ENCODE peak calls at places on chromosomes 1 and 21, in five cellular contexts. One of them, this sample, is unnamed.

GRCh38 chr1:55155522-55155921 is 59.6 kb downstream of the USP24 start:
- DNase-seq in glutamatergic neuron: no peak
- DNase-seq in EH: peak
- DNase-seq in T47D: peak
- DNase-seq in neural progenitor cell: peak
- DNase-seq in this sample: peak

GRCh38 chr1:53316058-53316741 is 11.7 kb downstream of the LRP8 start:
- DNase-seq in glutamatergic neuron: peak
- DNase-seq in EH: peak
- DNase-seq in T47D: no peak
- DNase-seq in neural progenitor cell: peak
- DNase-seq in this sample: no peak

GRCh38 chr1:113784104-113784779 is 25.0 kb upstream of the PHTF1 start:
- DNase-seq in glutamatergic neuron: no peak
- DNase-seq in EH: peak
- DNase-seq in T47D: no peak
- DNase-seq in neural progenitor cell: no peak
- DNase-seq in this sample: no peak

GRCh38 chr1:25754421-25755195 is 45.4 kb upstream of the SELENON start:
- DNase-seq in glutamatergic neuron: no peak
- DNase-seq in EH: no peak
- DNase-seq in T47D: no peak
- DNase-seq in neural progenitor cell: peak
- DNase-seq in this sample: no peak

GRCh38 chr1:194102607-194103006 is 916.2 kb upstream of the B3GALT2 start:
- DNase-seq in glutamatergic neuron: no peak
- DNase-seq in EH: peak
- DNase-seq in T47D: peak
- DNase-seq in neural progenitor cell: peak
- DNase-seq in this sample: no peak

GRCh38 chr1:159141584-159142518 is 29.6 kb upstream of the CADM3 start:
- DNase-seq in glutamatergic neuron: peak
- DNase-seq in EH: peak
- DNase-seq in T47D: peak
- DNase-seq in neural progenitor cell: peak
- DNase-seq in this sample: peak

GRCh38 chr1:208631516-208631915 is 387.3 kb upstream of the PLXNA2 start:
- DNase-seq in glutamatergic neuron: no peak
- DNase-seq in EH: no peak
- DNase-seq in T47D: no peak
- DNase-seq in neural progenitor cell: peak
- DNase-seq in this sample: peak

GRCh38 chr1:247273013-247273412 is 17.1 kb downstream of the VN1R5 start:
- DNase-seq in glutamatergic neuron: no peak
- DNase-seq in EH: no peak
- DNase-seq in T47D: no peak
- DNase-seq in neural progenitor cell: no peak
- DNase-seq in this sample: no peak

GRCh38 chr1:168689726-168690602 is 39.0 kb downstream of the DPT start:
- DNase-seq in glutamatergic neuron: no peak
- DNase-seq in EH: no peak
- DNase-seq in T47D: no peak
- DNase-seq in neural progenitor cell: no peak
- DNase-seq in this sample: peak

GRCh38 chr1:7526196-7526866 is 244.8 kb upstream of the VAMP3 start:
- DNase-seq in glutamatergic neuron: peak
- DNase-seq in EH: peak
- DNase-seq in T47D: no peak
- DNase-seq in neural progenitor cell: no peak
- DNase-seq in this sample: no peak

GRCh38 chr1:54246097-54246721 is 46.2 kb downstream of the MRPL37 start:
- DNase-seq in glutamatergic neuron: no peak
- DNase-seq in EH: no peak
- DNase-seq in T47D: no peak
- DNase-seq in neural progenitor cell: peak
- DNase-seq in this sample: no peak

GRCh38 chr1:159879977-159880376 is 17.5 kb upstream of the VSIG8 start:
- DNase-seq in glutamatergic neuron: no peak
- DNase-seq in EH: peak
- DNase-seq in T47D: no peak
- DNase-seq in neural progenitor cell: no peak
- DNase-seq in this sample: no peak

GRCh38 chr21:15051652-15052554 is 12.9 kb downstream of the NRIP1 start:
- DNase-seq in glutamatergic neuron: no peak
- DNase-seq in EH: peak
- DNase-seq in T47D: no peak
- DNase-seq in neural progenitor cell: no peak
- DNase-seq in this sample: no peak

GRCh38 chr1:45512641-45513054 is 9.0 kb downstream of the PRDX1 start:
- DNase-seq in glutamatergic neuron: peak
- DNase-seq in EH: peak
- DNase-seq in T47D: peak
- DNase-seq in neural progenitor cell: peak
- DNase-seq in this sample: peak

GRCh38 chr1:41516168-41516961 is 31.9 kb upstream of the EDN2 start:
- DNase-seq in glutamatergic neuron: peak
- DNase-seq in EH: peak
- DNase-seq in T47D: peak
- DNase-seq in neural progenitor cell: peak
- DNase-seq in this sample: peak

GRCh38 chr1:238466459-238466858 is 575.7 kb upstream of the ZP4 start:
- DNase-seq in glutamatergic neuron: no peak
- DNase-seq in EH: peak
- DNase-seq in T47D: no peak
- DNase-seq in neural progenitor cell: no peak
- DNase-seq in this sample: no peak

GRCh38 chr1:18760156-18760555 is 99.3 kb downstream of the TAS1R2 start:
- DNase-seq in glutamatergic neuron: no peak
- DNase-seq in EH: no peak
- DNase-seq in T47D: no peak
- DNase-seq in neural progenitor cell: no peak
- DNase-seq in this sample: no peak

GRCh38 chr1:25021586-25022215 is 91.6 kb upstream of the RUNX3 start:
- DNase-seq in glutamatergic neuron: no peak
- DNase-seq in EH: no peak
- DNase-seq in T47D: no peak
- DNase-seq in neural progenitor cell: no peak
- DNase-seq in this sample: no peak

GRCh38 chr1:27350673-27351540 is 9.1 kb downstream of the SYTL1 start:
- DNase-seq in glutamatergic neuron: peak
- DNase-seq in EH: no peak
- DNase-seq in T47D: no peak
- DNase-seq in neural progenitor cell: peak
- DNase-seq in this sample: no peak

GRCh38 chr1:92577251-92577895 is 90.6 kb upstream of the GFI1 start:
- DNase-seq in glutamatergic neuron: no peak
- DNase-seq in EH: peak
- DNase-seq in T47D: no peak
- DNase-seq in neural progenitor cell: peak
- DNase-seq in this sample: no peak

GRCh38 chr21:37749132-37749531 is 167.1 kb downstream of the KCNJ6 start:
- DNase-seq in glutamatergic neuron: no peak
- DNase-seq in EH: no peak
- DNase-seq in T47D: no peak
- DNase-seq in neural progenitor cell: no peak
- DNase-seq in this sample: no peak